ENCODE peak calls at places on chromosomes 2 and 18, in eight cellular contexts. G, O, Z, K, I, P, B and T are unnamed samples.

GRCh38 chr2:97664636-97664970 is 759 bp upstream of the ACTR1B start:
- DNase-seq in B (no peak), O (peak; percentile 58), I (no peak), G (no peak), P (no peak), K (no peak), Z (peak; percentile 70), T (no peak)

GRCh38 chr2:65630643-65631042 is 198.2 kb upstream of the SPRED2 start:
- DNase-seq in G (peak; percentile 29), Z (peak; percentile 72), B (no peak), O (no peak), K (peak; percentile 63), I (no peak), P (no peak), T (no peak)

GRCh38 chr2:121101093-121101715 is 183.8 kb downstream of the TFCP2L1 start:
- DNase-seq in I (no peak), O (no peak), K (no peak), Z (no peak), P (no peak), B (no peak), G (no peak), T (no peak)

GRCh38 chr2:62587616-62588015 is 81.6 kb upstream of the TMEM17 start:
- DNase-seq in K (no peak), I (no peak), O (no peak), P (no peak), B (no peak), G (no peak), Z (no peak), T (no peak)

GRCh38 chr2:59680863-59681262 is 872.6 kb downstream of the BCL11A start:
- DNase-seq in G (no peak), P (peak; percentile 57), Z (no peak), I (no peak), O (no peak), B (no peak), K (no peak), T (no peak)

GRCh38 chr18:48997985-48998831 is 47.4 kb upstream of the SMAD7 start:
- DNase-seq in P (peak; percentile 46), G (peak; percentile 97), I (no peak), K (peak; percentile 82), O (peak; percentile 44), Z (peak; percentile 99), B (peak; percentile 95), T (peak; percentile 82)

GRCh38 chr2:69685321-69686048 is 41.9 kb upstream of the AAK1 start:
- DNase-seq in Z (peak; percentile 60), G (no peak), B (no peak), I (peak; percentile 24), P (no peak), O (no peak), K (no peak), T (no peak)

GRCh38 chr2:218648473-218649100 is 10.8 kb downstream of the ZNF142 start:
- DNase-seq in P (no peak), Z (peak; percentile 72), O (peak; percentile 61), G (peak; percentile 65), B (no peak), K (peak; percentile 49), I (peak; percentile 75), T (peak; percentile 86)

GRCh38 chr2:142980246-142981068 is 103.0 kb downstream of the KYNU start:
- DNase-seq in B (no peak), K (no peak), Z (peak; percentile 60), I (peak; percentile 10), P (no peak), O (peak; percentile 20), G (peak; percentile 72), T (no peak)

GRCh38 chr18:23966909-23967308 is 47.6 kb upstream of the TTC39C start:
- DNase-seq in P (no peak), I (no peak), G (no peak), Z (no peak), K (no peak), B (no peak), O (no peak), T (no peak)

GRCh38 chr2:69222984-69223658 is 163.9 kb downstream of the GFPT1 start:
- DNase-seq in B (no peak), P (no peak), K (no peak), I (no peak), G (no peak), Z (peak; percentile 52), O (no peak), T (no peak)

GRCh38 chr2:235024951-235025773 is 73.3 kb downstream of the SH3BP4 start:
- DNase-seq in Z (peak; percentile 75), K (no peak), B (no peak), O (no peak), P (no peak), G (no peak), I (no peak), T (no peak)

GRCh38 chr2:23414876-23415275 is 29.9 kb downstream of the KLHL29 start:
- DNase-seq in B (no peak), Z (peak; percentile 55), K (no peak), G (no peak), I (no peak), P (no peak), O (peak; percentile 32), T (peak; percentile 76)

GRCh38 chr2:113390133-113390849 is 47.2 kb upstream of the ZNG1B start:
- DNase-seq in O (peak; percentile 89), I (peak; percentile 88), G (peak; percentile 67), P (peak; percentile 46), Z (peak; percentile 76), K (peak; percentile 68), B (no peak), T (peak; percentile 59)

GRCh38 chr2:197209742-197210408 is 100.7 kb downstream of the ANKRD44 start:
- DNase-seq in O (no peak), I (peak; percentile 54), K (no peak), P (no peak), B (no peak), G (peak; percentile 53), Z (no peak), T (no peak)

GRCh38 chr2:196277002-196277401 is 105.6 kb upstream of the STK17B start:
- DNase-seq in B (no peak), I (peak; percentile 83), O (no peak), G (no peak), Z (peak; percentile 70), P (no peak), K (no peak), T (peak; percentile 26)

DNA sequence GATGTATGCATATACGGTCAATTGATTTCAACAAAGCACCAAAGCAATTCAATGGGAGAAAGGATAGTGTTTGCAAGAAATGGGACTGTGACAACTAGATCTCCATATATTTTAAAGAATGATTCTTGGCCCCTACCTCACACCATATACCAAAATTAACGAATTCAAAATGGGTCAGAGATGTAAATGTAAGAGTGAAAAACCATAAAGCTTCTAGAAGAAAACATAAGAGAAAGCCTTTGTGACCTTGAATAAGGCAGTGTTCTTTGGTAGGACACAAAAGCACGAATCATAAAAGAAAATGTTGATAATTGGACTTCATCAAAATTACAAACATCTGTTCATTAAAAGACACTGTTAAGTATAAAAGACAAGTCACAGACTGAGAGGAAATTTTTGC is 5.0 kb upstream of the PROC start:
- DNase-seq in P (no peak), Z (no peak), K (no peak), B (no peak), G (no peak), O (no peak), I (no peak), T (no peak)
- H3K4me3 ChIP-seq in P (no peak overlapping the region), Z (no peak overlapping the region), K (no peak overlapping the region), B (no peak overlapping the region), G (no peak overlapping the region), O (no peak overlapping the region), I (no peak overlapping the region), T (no peak overlapping the region)

GRCh38 chr18:22168360-22168921 is 948 bp upstream of the GATA6 start:
- DNase-seq in G (no peak), Z (no peak), P (no peak), O (peak; percentile 76), K (no peak), I (peak; percentile 33), B (no peak), T (peak; percentile 60)
- H3K27me3 ChIP-seq in G (peaks cover 33% of the 10 kb centered on the region), Z (peaks cover 49% of the 10 kb centered on the region), P (no peaks in the 10 kb centered on the region), O (peaks cover 100% of the 10 kb centered on the region), K (peaks cover 51% of the 10 kb centered on the region), I (peaks cover 15% of the 10 kb centered on the region), B (no peaks in the 10 kb centered on the region), T (peaks cover 97% of the 10 kb centered on the region)

GRCh38 chr2:105824446-105824845 is 79.7 kb downstream of the NCK2 start:
- DNase-seq in K (no peak), Z (no peak), I (no peak), O (no peak), P (no peak), B (no peak), G (no peak), T (no peak)

GRCh38 chr2:105827351-105828096 is 82.8 kb downstream of the NCK2 start:
- DNase-seq in I (peak; percentile 40), B (no peak), P (no peak), G (peak; percentile 95), Z (no peak), O (no peak), K (no peak), T (no peak)

GRCh38 chr2:105828543-105828942 is 83.8 kb downstream of the NCK2 start:
- DNase-seq in P (no peak), G (no peak), Z (no peak), B (no peak), O (no peak), K (no peak), I (no peak), T (no peak)
- H3K4me3 ChIP-seq in P (no peak overlapping the region), G (no peak overlapping the region), Z (no peak overlapping the region), B (no peak overlapping the region), O (no peak overlapping the region), K (no peak overlapping the region), I (peak overlapping the region; percentile 47), T (no peak overlapping the region)

GRCh38 chr2:109135572-109136185 is 6.7 kb downstream of the SH3RF3 start:
- DNase-seq in I (no peak), G (no peak), O (peak; percentile 90), Z (no peak), B (no peak), K (no peak), P (no peak), T (peak; percentile 49)

GRCh38 chr2:109134741-109135571 is 6.0 kb downstream of the SH3RF3 start:
- DNase-seq in P (no peak), G (no peak), Z (no peak), O (no peak), I (no peak), K (no peak), B (no peak), T (no peak)

GRCh38 chr2:109131777-109132176 is 2.8 kb downstream of the SH3RF3 start:
- DNase-seq in I (no peak), O (no peak), B (peak; percentile 21), P (no peak), Z (no peak), K (no peak), G (no peak), T (no peak)

GRCh38 chr2:109132626-109133025 is 3.6 kb downstream of the SH3RF3 start:
- DNase-seq in P (no peak), B (no peak), I (no peak), Z (no peak), O (no peak), G (no peak), K (no peak), T (no peak)

GRCh38 chr2:109133746-109134145 is 4.7 kb downstream of the SH3RF3 start:
- DNase-seq in K (no peak), B (no peak), P (no peak), Z (no peak), G (no peak), O (no peak), I (no peak), T (no peak)
- H3K27me3 ChIP-seq in K (no peaks in the 10 kb centered on the region), B (no peaks in the 10 kb centered on the region), P (no peaks in the 10 kb centered on the region), Z (no peaks in the 10 kb centered on the region), G (peaks cover 22% of the 10 kb centered on the region), O (peaks cover 68% of the 10 kb centered on the region), I (peaks cover 11% of the 10 kb centered on the region), T (peaks cover 26% of the 10 kb centered on the region)